ENCODE peak calls at places on chromosomes 4 and X, in four cellular contexts. H is upper lobe of left lung, D is sigmoid colon, F is esophagus muscularis mucosa. T is an unnamed sample.

GRCh38 chrX:97326456-97326855 is 442.7 kb downstream of the RPA4 start:
- DNase-seq in F (no peak), D (no peak), H (no peak), T (no peak)

GRCh38 chrX:51694254-51694653 is 11.6 kb upstream of the CENPVL2 start:
- DNase-seq in D (no peak), F (no peak), H (no peak), T (no peak)

GRCh38 chr4:124980276-124980752 is 267.8 kb upstream of the ANKRD50 start:
- DNase-seq in D (no peak), H (no peak), F (no peak), T (no peak)

GRCh38 chr4:151766691-151767090 is 5.9 kb upstream of the GATB start:
- DNase-seq in D (no peak), F (no peak), H (no peak), T (no peak)

GRCh38 chr4:153464068-153464467 is 2.1 kb upstream of the TMEM131L start:
- DNase-seq in H (no peak), F (no peak), D (no peak), T (no peak)

GRCh38 chr4:144611850-144612249 is 34.1 kb upstream of the HHIP start:
- DNase-seq in D (no peak), H (no peak), F (no peak), T (no peak)

GRCh38 chr4:39320381-39321115 is 45.6 kb downstream of the RFC1 start:
- DNase-seq in F (no peak), H (no peak), D (no peak), T (no peak)

GRCh38 chrX:143466130-143466529 is 51.1 kb downstream of the SPANXN3 start:
- DNase-seq in H (no peak), F (no peak), D (no peak), T (no peak)

GRCh38 chr4:76733380-76733779 is 164.6 kb downstream of the SOWAHB start:
- DNase-seq in H (no peak), F (no peak), D (no peak), T (no peak)

GRCh38 chrX:5810636-5811035 is 418.0 kb downstream of the NLGN4X start:
- DNase-seq in F (no peak), D (no peak), H (no peak), T (no peak)

GRCh38 chr4:71004281-71004851 is 10.9 kb downstream of the DCK start:
- DNase-seq in F (no peak), H (no peak), D (no peak), T (no peak)

GRCh38 chrX:110135618-110136017 is 132.7 kb downstream of the TMEM164 start:
- DNase-seq in F (no peak), H (no peak), D (no peak), T (no peak)

GRCh38 chrX:12949205-12949926 is 25.5 kb upstream of the TMSB4X start:
- DNase-seq in H (no peak), F (no peak), D (no peak), T (no peak)
- H3K27ac ChIP-seq in H (peak overlapping the region; percentile 60), F (peak overlapping the region; percentile 81), D (peak overlapping the region; percentile 77), T (peak overlapping the region; percentile 75)

GRCh38 chr4:126451237-126451885 is 1136.6 kb downstream of the FAT4 start:
- DNase-seq in H (no peak), D (no peak), F (no peak), T (no peak)

GRCh38 chr4:126458993-126459392 is 1144.2 kb downstream of the FAT4 start:
- DNase-seq in H (no peak), D (no peak), F (no peak), T (no peak)

GRCh38 chr4:126455865-126456264 is 1141.1 kb downstream of the FAT4 start:
- DNase-seq in H (no peak), D (no peak), F (no peak), T (no peak)
- TF ChIP-seq EP300 in H (no peak), D (no peak), F (no peak), T (no peak)

GRCh38 chrX:134990475-134991473 is at the start of gene SMIM10:
- DNase-seq in H (peak; percentile 95), F (peak; percentile 91), D (peak; percentile 87), T (peak; percentile 65)
- TF ChIP-seq POLR2A in H (no peak), F (no peak), D (no peak), T (no peak)

GRCh38 chr4:182448281-182449151 is 205.3 kb downstream of the TENM3 start:
- DNase-seq in D (peak; percentile 98), F (no peak), H (peak; percentile 95), T (peak; percentile 78)

GRCh38 chr4:182443070-182443469 is 199.9 kb downstream of the TENM3 start:
- DNase-seq in F (no peak), H (no peak), D (no peak), T (no peak)

GRCh38 chr4:182449960-182450359 is 206.8 kb downstream of the TENM3 start:
- DNase-seq in F (no peak), D (no peak), H (no peak), T (no peak)

GRCh38 chr4:182449186-182449880 is 206.1 kb downstream of the TENM3 start:
- DNase-seq in D (peak; percentile 85), H (no peak), F (no peak), T (no peak)

DNA sequence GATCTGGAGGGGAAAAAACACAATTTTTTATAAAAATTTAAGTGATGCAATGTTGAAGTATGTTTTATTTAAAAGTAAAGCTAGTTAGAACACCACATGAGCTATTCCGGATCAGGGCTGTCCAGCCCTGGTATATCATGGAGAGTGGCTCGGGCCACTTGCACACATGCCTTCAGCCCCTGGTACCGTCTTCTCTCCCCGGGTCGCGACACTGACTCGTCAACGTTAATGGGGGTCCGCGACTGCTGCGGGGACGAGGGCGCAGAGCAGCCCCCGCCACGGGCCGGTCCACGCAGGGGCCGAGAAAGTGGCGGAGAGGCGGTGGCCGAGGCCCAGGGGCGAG is 204.7 kb downstream of the TENM3 start:
- DNase-seq in F (no peak), H (no peak), D (no peak), T (no peak)
- H3K27ac ChIP-seq in F (peak overlapping the region; percentile 82), H (no peak overlapping the region), D (peak overlapping the region; percentile 78), T (peak overlapping the region; percentile 81)

DNA sequence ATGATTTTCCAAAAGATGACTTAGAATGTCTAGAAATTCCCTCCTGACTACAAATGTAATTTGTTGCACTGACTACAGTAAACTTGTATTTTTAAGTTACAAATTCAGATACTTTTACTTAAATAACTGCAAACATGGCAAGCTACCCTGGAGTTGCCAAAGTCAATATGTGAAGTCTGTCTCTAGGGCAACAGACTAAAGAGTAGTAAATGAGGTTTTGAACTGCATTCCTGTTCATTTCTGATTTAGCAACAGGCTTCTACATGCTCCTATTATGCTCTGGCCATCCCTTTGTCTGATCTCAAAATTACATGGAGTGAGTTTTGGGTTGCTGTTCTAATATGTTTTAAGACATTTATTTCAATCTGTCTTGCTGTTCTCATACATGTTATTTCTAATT is 26.9 kb downstream of the SH3RF1 start:
- DNase-seq in D (no peak), F (no peak), H (no peak), T (no peak)
- TF ChIP-seq EP300 in D (no peak), F (no peak), H (no peak), T (no peak)

GRCh38 chr4:86934772-86935498 is at the start of gene AFF1:
- DNase-seq in F (peak; percentile 97), D (peak; percentile 97), H (peak; percentile 98), T (peak; percentile 77)
- TF ChIP-seq POLR2A in F (peak; percentile 78), D (peak; percentile 47), H (peak; percentile 94), T (peak; percentile 90)

GRCh38 chr4:83262682-83263081 is 21.9 kb downstream of the COQ2 start:
- DNase-seq in D (no peak), F (no peak), H (no peak), T (no peak)
- H3K27ac ChIP-seq in D (no peak overlapping the region), F (no peak overlapping the region), H (no peak overlapping the region), T (no peak overlapping the region)

GRCh38 chrX:1661048-1661921 is 46.4 kb downstream of the ASMT start:
- DNase-seq in H (no peak), D (no peak), F (no peak), T (peak; percentile 15)
- TF ChIP-seq EP300 in H (no peak), D (no peak), F (no peak), T (no peak)

T was measured in tibial nerve.